ENCODE peak calls at places on chromosomes 13 and 19, in six cellular contexts. J is stimulated activated CD8-positive, alpha-beta memory T cell treated with anti-CD3 and anti-CD28 coated beads, Interleukin-4, amount 100 ng/mL, for 24 hours; K is GM12864; S is foreskin fibroblast; X is memory B cell; Y is hypothalamus. M is an unnamed sample.

GRCh38 chr19:45444318-45445041 is 20.8 kb upstream of the ERCC1 start:
- DNase-seq in J (peak), K (no peak), S (peak), X (peak), Y (peak), M (peak)

GRCh38 chr19:34484328-34484727 is 2.8 kb downstream of the WTIP start:
- DNase-seq in J (no peak), K (no peak), S (no peak), X (no peak), Y (no peak), M (no peak)

GRCh38 chr13:80338781-80339577 is 1.9 kb downstream of the SPRY2 start:
- DNase-seq in J (peak), K (no peak), S (peak), X (no peak), Y (peak), M (peak)

GRCh38 chr19:34573226-34573864 is 91.8 kb downstream of the WTIP start:
- DNase-seq in J (no peak), K (no peak), S (no peak), X (no peak), Y (no peak), M (no peak)

GRCh38 chr19:8463343-8463742 is 18.6 kb downstream of the HNRNPM start:
- DNase-seq in J (no peak), K (no peak), S (no peak), X (no peak), Y (no peak), M (no peak)

GRCh38 chr13:80084086-80084676 is 256.7 kb downstream of the SPRY2 start:
- DNase-seq in J (no peak), K (no peak), S (peak), X (no peak), Y (no peak), M (no peak)

GRCh38 chr19:5687360-5688198 is 2.5 kb upstream of the RPL36 start:
- DNase-seq in J (no peak), K (no peak), S (no peak), X (no peak), Y (no peak), M (no peak)

GRCh38 chr13:50801087-50801931 is 42.2 kb downstream of the DLEU7 start:
- DNase-seq in J (peak), K (peak), S (peak), X (peak), Y (peak), M (peak)

GRCh38 chr13:113588394-113589111 is 4.0 kb downstream of the TFDP1 start:
- DNase-seq in J (no peak), K (no peak), S (no peak), X (no peak), Y (no peak), M (no peak)

GRCh38 chr13:100392709-100393630 is 195.6 kb downstream of the GGACT start:
- DNase-seq in J (peak), K (peak), S (peak), X (no peak), Y (no peak), M (peak)

GRCh38 chr13:70424428-70424827 is 316.2 kb upstream of the KLHL1 start:
- DNase-seq in J (no peak), K (no peak), S (no peak), X (no peak), Y (no peak), M (no peak)

GRCh38 chr19:17842663-17843313 is 5.0 kb downstream of the JAK3 start:
- DNase-seq in J (no peak), K (no peak), S (no peak), X (no peak), Y (no peak), M (no peak)

GRCh38 chr19:7191946-7192691 is 102.1 kb downstream of the INSR start:
- DNase-seq in J (no peak), K (no peak), S (peak), X (no peak), Y (no peak), M (no peak)

GRCh38 chr19:55253264-55253663 is 5.6 kb downstream of the PPP6R1 start:
- DNase-seq in J (no peak), K (no peak), S (no peak), X (no peak), Y (no peak), M (no peak)

M was measured in stimulated activated naive B cell treated with anti-CD40 and anti-IgM and Interleukin-4, amounts not matched to agents 10 μg/mL and 1 μg/mL and 100 μg/mL, for 72 hours.